ENCODE peak calls at places on chromosomes 6 and 20, in six cellular contexts. M, T, J, E, A and W are unnamed samples.

GRCh38 chr6:40523505-40524172 is 63.5 kb downstream of the LRFN2 start:
- DNase-seq in M (no peak), T (no peak), J (no peak), E (no peak), A (no peak), W (no peak)

GRCh38 chr6:41079080-41079479 is 6.3 kb downstream of the NFYA start:
- DNase-seq in M (no peak), T (no peak), J (no peak), E (no peak), A (no peak), W (no peak)

GRCh38 chr20:49411221-49411925 is 71.1 kb downstream of the KCNB1 start:
- DNase-seq in M (no peak), T (no peak), J (no peak), E (no peak), A (no peak), W (no peak)

GRCh38 chr20:51363378-51363777 is 179.1 kb downstream of the NFATC2 start:
- DNase-seq in M (no peak), T (no peak), J (no peak), E (no peak), A (no peak), W (no peak)

GRCh38 chr6:128403618-128404444 is 116.6 kb downstream of the PTPRK start:
- DNase-seq in M (no peak), T (no peak), J (no peak), E (no peak), A (no peak), W (no peak)

GRCh38 chr20:49132995-49133451 is 55.1 kb downstream of the STAU1 start:
- DNase-seq in M (peak; percentile 37), T (no peak), J (no peak), E (peak; percentile 47), A (peak; percentile 87), W (peak; percentile 48)

GRCh38 chr6:143805832-143806281 is 37.3 kb upstream of the LTV1 start:
- DNase-seq in M (no peak), T (no peak), J (no peak), E (no peak), A (peak; percentile 70), W (no peak)

GRCh38 chr6:115945306-115945705 is 115.4 kb downstream of the FRK start:
- DNase-seq in M (no peak), T (no peak), J (no peak), E (no peak), A (peak; percentile 31), W (peak; percentile 33)

GRCh38 chr6:163187201-163187600 is 227.3 kb upstream of the QKI start:
- DNase-seq in M (no peak), T (no peak), J (no peak), E (no peak), A (no peak), W (no peak)

GRCh38 chr6:129432738-129433137 is 277.2 kb downstream of the ARHGAP18 start:
- DNase-seq in M (no peak), T (no peak), J (no peak), E (peak; percentile 12), A (no peak), W (peak; percentile 12)

GRCh38 chr6:135692426-135692825 is 159.1 kb upstream of the PDE7B start:
- DNase-seq in M (no peak), T (no peak), J (no peak), E (no peak), A (no peak), W (no peak)

GRCh38 chr6:29651413-29652197 is 5.3 kb upstream of the MOG start:
- DNase-seq in M (no peak), T (no peak), J (no peak), E (peak; percentile 38), A (peak; percentile 52), W (peak; percentile 57)

GRCh38 chr20:2652724-2653510 is 485 bp downstream of the NOP56 start:
- DNase-seq in M (no peak), T (no peak), J (no peak), E (no peak), A (no peak), W (peak; percentile 51)

GRCh38 chr6:169188051-169188863 is 65.4 kb downstream of the THBS2 start:
- DNase-seq in M (no peak), T (no peak), J (no peak), E (no peak), A (peak; percentile 63), W (peak; percentile 82)

GRCh38 chr6:63576985-63577712 is 4.9 kb downstream of the LOC128125822 start:
- DNase-seq in M (no peak), T (no peak), J (no peak), E (no peak), A (no peak), W (no peak)
- H3K4me3 ChIP-seq in M (no peak overlapping the region), T (no peak overlapping the region), J (no peak overlapping the region), E (no peak overlapping the region), A (no peak overlapping the region), W (no peak overlapping the region)

GRCh38 chr6:36852481-36853147 is 13.4 kb upstream of the CPNE5 start:
- DNase-seq in M (no peak), T (peak; percentile 47), J (no peak), E (no peak), A (peak; percentile 77), W (peak; percentile 83)
- TF ChIP-seq CTCF in M (no peak), T (no peak), J (no peak), E (no peak), A (peak; percentile 16), W (no peak)

GRCh38 chr20:59669451-59669850 is 65.1 kb downstream of the PHACTR3 start:
- DNase-seq in M (no peak), T (no peak), J (peak; percentile 22), E (no peak), A (no peak), W (no peak)

GRCh38 chr20:59668926-59669325 is 64.6 kb downstream of the PHACTR3 start:
- DNase-seq in M (no peak), T (no peak), J (peak; percentile 24), E (no peak), A (no peak), W (no peak)

GRCh38 chr20:59671661-59672471 is 67.5 kb downstream of the PHACTR3 start:
- DNase-seq in M (no peak), T (no peak), J (peak; percentile 19), E (no peak), A (no peak), W (no peak)

GRCh38 chr20:59672576-59672975 is 68.2 kb downstream of the PHACTR3 start:
- DNase-seq in M (no peak), T (no peak), J (peak; percentile 13), E (no peak), A (no peak), W (no peak)

DNA sequence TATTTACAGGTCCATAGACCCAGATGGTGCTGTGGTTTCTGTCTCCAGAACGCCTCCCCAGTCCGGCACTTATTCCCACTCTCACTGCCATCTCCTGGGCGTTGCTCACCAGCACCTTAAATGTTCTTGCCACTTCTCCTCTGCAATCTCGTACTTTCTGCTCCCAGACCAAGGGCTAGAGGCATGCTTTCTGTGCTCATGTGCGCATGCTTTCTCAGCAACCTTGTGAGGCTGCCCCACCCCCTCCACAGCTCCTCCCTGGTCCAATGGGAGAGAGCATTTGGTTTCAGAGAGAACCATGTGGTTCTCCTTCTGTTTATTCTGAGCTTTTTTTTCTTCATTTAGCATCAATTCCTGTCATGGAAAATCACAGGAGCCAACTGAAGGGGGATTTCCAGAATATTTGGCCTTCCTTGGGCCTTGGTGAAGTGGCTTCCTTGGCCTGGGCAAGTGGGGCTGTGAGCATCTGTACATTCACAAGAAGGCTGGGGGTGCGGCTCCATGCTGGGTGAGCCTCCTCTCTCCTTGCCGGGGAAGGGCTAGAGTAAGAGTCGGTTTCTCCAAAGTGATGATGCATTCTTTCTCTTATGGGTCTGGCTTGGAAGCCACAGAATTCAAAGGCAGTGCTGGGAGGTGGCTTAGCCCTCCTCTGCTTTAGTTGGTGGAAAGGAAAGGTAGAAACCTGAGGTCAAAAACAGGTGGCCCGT is 66.6 kb downstream of the PHACTR3 start:
- DNase-seq in M (no peak), T (no peak), J (peak; percentile 16), E (no peak), A (no peak), W (no peak)
- H3K4me3 ChIP-seq in M (no peak overlapping the region), T (no peak overlapping the region), J (no peak overlapping the region), E (no peak overlapping the region), A (no peak overlapping the region), W (no peak overlapping the region)

GRCh38 chr20:46807998-46808397 is 86.6 kb upstream of the EYA2 start:
- DNase-seq in M (no peak), T (no peak), J (no peak), E (no peak), A (no peak), W (no peak)

GRCh38 chr20:46811328-46812084 is 83.1 kb upstream of the EYA2 start:
- DNase-seq in M (no peak), T (no peak), J (no peak), E (no peak), A (no peak), W (no peak)

GRCh38 chr20:46809961-46810360 is 84.7 kb upstream of the EYA2 start:
- DNase-seq in M (no peak), T (no peak), J (no peak), E (no peak), A (no peak), W (no peak)

GRCh38 chr20:46808565-46808964 is 86.1 kb upstream of the EYA2 start:
- DNase-seq in M (no peak), T (no peak), J (no peak), E (no peak), A (no peak), W (no peak)

GRCh38 chr20:46810442-46811327 is 84.0 kb upstream of the EYA2 start:
- DNase-seq in M (no peak), T (no peak), J (no peak), E (no peak), A (no peak), W (no peak)
- TF ChIP-seq CTCF in M (no peak), T (no peak), J (no peak), E (no peak), A (no peak), W (no peak)

GRCh38 chr20:6053776-6054688 is at the start of gene LRRN4:
- DNase-seq in M (no peak), T (no peak), J (peak; percentile 71), E (peak; percentile 19), A (peak; percentile 16), W (peak; percentile 34)

GRCh38 chr20:6048391-6048790 is 5.5 kb downstream of the LRRN4 start:
- DNase-seq in M (no peak), T (no peak), J (no peak), E (no peak), A (no peak), W (no peak)

GRCh38 chr20:6053064-6053775 is 640 bp downstream of the LRRN4 start:
- DNase-seq in M (no peak), T (no peak), J (no peak), E (no peak), A (no peak), W (no peak)

GRCh38 chr20:6055161-6055783 is 1.4 kb upstream of the LRRN4 start:
- DNase-seq in M (no peak), T (no peak), J (no peak), E (no peak), A (no peak), W (no peak)

GRCh38 chr20:6051505-6051904 is 2.4 kb downstream of the LRRN4 start:
- DNase-seq in M (no peak), T (no peak), J (no peak), E (no peak), A (peak; percentile 45), W (peak; percentile 66)
- H3K4me3 ChIP-seq in M (no peak overlapping the region), T (peak overlapping the region; percentile 42), J (peak overlapping the region; percentile 22), E (no peak overlapping the region), A (no peak overlapping the region), W (peak overlapping the region; percentile 41)

GRCh38 chr6:26087284-26088115 is at the start of gene HFE:
- DNase-seq in M (peak; percentile 69), T (peak; percentile 74), J (peak; percentile 52), E (no peak), A (peak; percentile 70), W (peak; percentile 77)
- TF ChIP-seq CTCF in M (no peak), T (no peak), J (no peak), E (no peak), A (no peak), W (peak; percentile 2)